ENCODE peak calls at places on chromosome 13, in eight cellular contexts. B, K, Y, G, L, V, P and O are unnamed samples.

GRCh38 chr13:113114511-113115362 is 7.9 kb upstream of the F10 start:
- DNase-seq in B (no peak), K (no peak), Y (no peak), G (no peak), L (no peak), V (peak), P (no peak), O (peak)

GRCh38 chr13:106152047-106152446 is 383.4 kb downstream of the EFNB2 start:
- DNase-seq in B (no peak), K (no peak), Y (no peak), G (no peak), L (no peak), V (no peak), P (no peak), O (no peak)

GRCh38 chr13:38159710-38160109 is 189.9 kb upstream of the UFM1 start:
- DNase-seq in B (no peak), K (no peak), Y (no peak), G (no peak), L (no peak), V (no peak), P (no peak), O (no peak)

GRCh38 chr13:24071423-24072075 is 89.0 kb upstream of the SPATA13 start:
- DNase-seq in B (peak), K (no peak), Y (no peak), G (no peak), L (no peak), V (no peak), P (no peak), O (no peak)

GRCh38 chr13:97119899-97120745 is 102.0 kb upstream of the MBNL2 start:
- DNase-seq in B (peak), K (no peak), Y (no peak), G (no peak), L (no peak), V (no peak), P (no peak), O (no peak)

GRCh38 chr13:74102691-74103090 is 31.5 kb downstream of the KLF12 start:
- DNase-seq in B (no peak), K (no peak), Y (no peak), G (no peak), L (no peak), V (no peak), P (no peak), O (no peak)

GRCh38 chr13:107025991-107026390 is 458.1 kb upstream of the ARGLU1 start:
- DNase-seq in B (peak), K (peak), Y (no peak), G (no peak), L (no peak), V (peak), P (peak), O (no peak)

GRCh38 chr13:23848639-23849282 is 40.4 kb downstream of the MIPEP start:
- DNase-seq in B (no peak), K (no peak), Y (no peak), G (no peak), L (no peak), V (no peak), P (no peak), O (no peak)

GRCh38 chr13:54232700-54233099 is 1204.1 kb downstream of the OLFM4 start:
- DNase-seq in B (no peak), K (no peak), Y (no peak), G (no peak), L (no peak), V (no peak), P (no peak), O (no peak)

GRCh38 chr13:68927387-68928026 is 1180.1 kb upstream of the ATXN8OS start:
- DNase-seq in B (peak), K (no peak), Y (peak), G (no peak), L (peak), V (no peak), P (no peak), O (no peak)

GRCh38 chr13:75153834-75154233 is 328.1 kb downstream of the TBC1D4 start:
- DNase-seq in B (peak), K (no peak), Y (no peak), G (no peak), L (no peak), V (peak), P (no peak), O (no peak)

GRCh38 chr13:102277286-102277685 is 124.6 kb downstream of the FGF14 start:
- DNase-seq in B (peak), K (peak), Y (no peak), G (no peak), L (no peak), V (no peak), P (peak), O (no peak)

GRCh38 chr13:30376426-30377311 is 45.6 kb upstream of the UBE2L5 start:
- DNase-seq in B (no peak), K (no peak), Y (no peak), G (peak), L (no peak), V (no peak), P (no peak), O (no peak)

GRCh38 chr13:97976551-97977375 is 23.3 kb downstream of the IPO5 start:
- DNase-seq in B (no peak), K (no peak), Y (peak), G (no peak), L (peak), V (no peak), P (no peak), O (peak)

GRCh38 chr13:88979465-88980180 is 1308.5 kb downstream of the SLITRK5 start:
- DNase-seq in B (no peak), K (no peak), Y (no peak), G (no peak), L (no peak), V (no peak), P (no peak), O (no peak)

GRCh38 chr13:98565726-98566577 is 11.0 kb downstream of the STK24 start:
- DNase-seq in B (no peak), K (peak), Y (no peak), G (no peak), L (no peak), V (no peak), P (peak), O (no peak)

GRCh38 chr13:90757127-90757680 is 590.3 kb upstream of the MIR17HG start:
- DNase-seq in B (peak), K (no peak), Y (no peak), G (no peak), L (no peak), V (no peak), P (no peak), O (no peak)

GRCh38 chr13:70703755-70704154 is 595.5 kb upstream of the KLHL1 start:
- DNase-seq in B (no peak), K (no peak), Y (no peak), G (no peak), L (no peak), V (no peak), P (no peak), O (no peak)

GRCh38 chr13:20492641-20493040 is 33.0 kb downstream of the CRYL1 start:
- DNase-seq in B (peak), K (no peak), Y (peak), G (peak), L (peak), V (no peak), P (no peak), O (no peak)

GRCh38 chr13:50215389-50215788 is 200.1 kb downstream of the KCNRG start:
- DNase-seq in B (no peak), K (no peak), Y (no peak), G (no peak), L (no peak), V (no peak), P (no peak), O (no peak)

GRCh38 chr13:32537580-32538233 is 888 bp downstream of the N4BP2L2 start:
- DNase-seq in B (no peak), K (peak), Y (peak), G (peak), L (peak), V (peak), P (peak), O (peak)

GRCh38 chr13:59422646-59423045 is 741.1 kb downstream of the DIAPH3 start:
- DNase-seq in B (no peak), K (no peak), Y (no peak), G (no peak), L (peak), V (no peak), P (no peak), O (no peak)

GRCh38 chr13:46392967-46393366 is 5.9 kb upstream of the RUBCNL start:
- DNase-seq in B (no peak), K (no peak), Y (no peak), G (no peak), L (no peak), V (no peak), P (no peak), O (no peak)

GRCh38 chr13:21980049-21980448 is 309.2 kb downstream of the FGF9 start:
- DNase-seq in B (no peak), K (no peak), Y (no peak), G (no peak), L (no peak), V (no peak), P (no peak), O (no peak)

GRCh38 chr13:21976159-21976558 is 305.3 kb downstream of the FGF9 start:
- DNase-seq in B (no peak), K (no peak), Y (no peak), G (no peak), L (no peak), V (no peak), P (no peak), O (no peak)

GRCh38 chr13:21984156-21984555 is 313.3 kb downstream of the FGF9 start:
- DNase-seq in B (no peak), K (no peak), Y (no peak), G (no peak), L (no peak), V (no peak), P (no peak), O (no peak)

GRCh38 chr13:21974741-21975140 is 303.9 kb downstream of the FGF9 start:
- DNase-seq in B (no peak), K (no peak), Y (no peak), G (no peak), L (no peak), V (no peak), P (no peak), O (no peak)

GRCh38 chr13:21979156-21979819 is 308.4 kb downstream of the FGF9 start:
- DNase-seq in B (no peak), K (no peak), Y (no peak), G (no peak), L (no peak), V (no peak), P (no peak), O (no peak)
- TF ChIP-seq CTCF in B (no peak), K (no peak), Y (no peak), G (no peak), L (no peak), V (no peak), P (no peak), O (no peak)

GRCh38 chr13:43159007-43159406 is 135.6 kb downstream of the DNAJC15 start:
- DNase-seq in B (peak), K (no peak), Y (no peak), G (no peak), L (no peak), V (no peak), P (no peak), O (no peak)
- TF ChIP-seq CTCF in B (peak), K (no peak), Y (no peak), G (no peak), L (peak), V (no peak), P (no peak), O (no peak)

GRCh38 chr13:95224064-95224463 is 77.2 kb downstream of the ABCC4 start:
- DNase-seq in B (no peak), K (no peak), Y (no peak), G (no peak), L (no peak), V (no peak), P (no peak), O (no peak)

GRCh38 chr13:95228130-95228529 is 73.1 kb downstream of the ABCC4 start:
- DNase-seq in B (no peak), K (no peak), Y (no peak), G (no peak), L (no peak), V (no peak), P (no peak), O (no peak)

GRCh38 chr13:95226932-95227718 is 74.1 kb downstream of the ABCC4 start:
- DNase-seq in B (no peak), K (no peak), Y (no peak), G (no peak), L (no peak), V (no peak), P (no peak), O (no peak)

GRCh38 chr13:95226051-95226450 is 75.2 kb downstream of the ABCC4 start:
- DNase-seq in B (no peak), K (no peak), Y (no peak), G (no peak), L (no peak), V (no peak), P (no peak), O (no peak)

DNA sequence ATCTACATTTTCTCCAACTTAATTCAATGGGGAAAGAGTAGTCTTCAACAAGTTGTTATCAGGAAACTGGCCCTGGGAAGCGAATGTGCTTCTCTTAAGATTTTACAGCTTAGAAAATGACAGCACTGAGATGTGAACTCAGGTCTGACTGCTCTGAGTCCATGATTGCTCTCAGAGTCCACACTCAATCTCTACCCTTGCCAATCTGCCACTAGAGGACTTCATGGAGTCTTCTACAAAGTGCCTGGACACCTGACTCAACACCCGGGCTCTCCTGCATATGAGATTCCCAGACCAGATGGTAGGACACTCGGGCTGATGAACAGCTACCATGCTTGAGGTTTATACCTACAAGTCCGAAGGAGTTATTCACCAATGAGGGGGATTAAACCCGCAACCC is 74.8 kb downstream of the ABCC4 start:
- DNase-seq in B (no peak), K (no peak), Y (no peak), G (no peak), L (no peak), V (no peak), P (no peak), O (no peak)
- TF ChIP-seq CTCF in B (no peak), K (no peak), Y (no peak), G (no peak), L (no peak), V (no peak), P (no peak), O (no peak)

GRCh38 chr13:71879129-71879535 is 12.1 kb upstream of the DACH1 start:
- DNase-seq in B (no peak), K (no peak), Y (no peak), G (no peak), L (peak), V (no peak), P (no peak), O (no peak)
- TF ChIP-seq CTCF in B (peak), K (peak), Y (peak), G (no peak), L (peak), V (peak), P (peak), O (peak)

GRCh38 chr13:79777504-79777903 is 296.5 kb downstream of the NDFIP2 start:
- DNase-seq in B (no peak), K (no peak), Y (no peak), G (no peak), L (no peak), V (no peak), P (no peak), O (no peak)

GRCh38 chr13:79779061-79779460 is 298.1 kb downstream of the NDFIP2 start:
- DNase-seq in B (no peak), K (no peak), Y (no peak), G (no peak), L (no peak), V (no peak), P (no peak), O (no peak)

GRCh38 chr13:79772811-79773210 is 291.9 kb downstream of the NDFIP2 start:
- DNase-seq in B (no peak), K (no peak), Y (no peak), G (no peak), L (no peak), V (no peak), P (no peak), O (no peak)

GRCh38 chr13:79776538-79776937 is 295.6 kb downstream of the NDFIP2 start:
- DNase-seq in B (peak), K (no peak), Y (no peak), G (no peak), L (no peak), V (no peak), P (no peak), O (no peak)

GRCh38 chr13:79775830-79776229 is 294.9 kb downstream of the NDFIP2 start:
- DNase-seq in B (peak), K (no peak), Y (peak), G (no peak), L (no peak), V (peak), P (no peak), O (no peak)
- TF ChIP-seq CTCF in B (peak), K (peak), Y (peak), G (no peak), L (peak), V (peak), P (peak), O (peak)

DNA sequence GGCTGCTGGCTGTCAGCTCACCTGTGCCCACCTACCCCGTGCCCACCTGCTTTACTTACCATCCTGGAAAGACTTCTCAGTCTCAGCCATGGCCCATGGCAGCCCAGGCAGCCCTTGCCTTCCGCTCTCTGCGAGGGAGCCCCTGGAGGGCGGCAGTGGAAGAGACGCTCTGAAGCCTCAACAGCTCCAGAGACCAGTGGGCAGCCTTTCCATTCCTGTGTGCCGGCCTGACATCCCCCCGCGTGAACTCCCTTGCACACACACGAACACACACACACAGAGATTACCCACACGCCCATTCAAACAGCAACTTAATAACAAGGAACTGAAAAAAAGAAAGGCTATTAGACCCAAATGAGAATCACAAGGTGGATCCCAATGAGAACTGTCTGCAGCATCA is 14.2 kb upstream of the RASA3 start:
- DNase-seq in B (no peak), K (no peak), Y (peak), G (no peak), L (no peak), V (no peak), P (no peak), O (no peak)
- TF ChIP-seq CTCF in B (peak), K (no peak), Y (no peak), G (no peak), L (peak), V (no peak), P (no peak), O (peak)

GRCh38 chr13:94947965-94948371 is 235.6 kb upstream of the SOX21 start:
- DNase-seq in B (no peak), K (no peak), Y (no peak), G (no peak), L (no peak), V (no peak), P (no peak), O (no peak)

GRCh38 chr13:94947392-94947791 is 235.0 kb upstream of the SOX21 start:
- DNase-seq in B (no peak), K (no peak), Y (no peak), G (no peak), L (no peak), V (no peak), P (no peak), O (no peak)

GRCh38 chr13:94952787-94953186 is 240.4 kb upstream of the SOX21 start:
- DNase-seq in B (no peak), K (no peak), Y (no peak), G (no peak), L (no peak), V (no peak), P (no peak), O (no peak)

GRCh38 chr13:94950303-94950702 is 238.0 kb upstream of the SOX21 start:
- DNase-seq in B (peak), K (no peak), Y (no peak), G (no peak), L (no peak), V (no peak), P (no peak), O (no peak)
- TF ChIP-seq CTCF in B (peak), K (no peak), Y (no peak), G (no peak), L (peak), V (no peak), P (no peak), O (no peak)

DNA sequence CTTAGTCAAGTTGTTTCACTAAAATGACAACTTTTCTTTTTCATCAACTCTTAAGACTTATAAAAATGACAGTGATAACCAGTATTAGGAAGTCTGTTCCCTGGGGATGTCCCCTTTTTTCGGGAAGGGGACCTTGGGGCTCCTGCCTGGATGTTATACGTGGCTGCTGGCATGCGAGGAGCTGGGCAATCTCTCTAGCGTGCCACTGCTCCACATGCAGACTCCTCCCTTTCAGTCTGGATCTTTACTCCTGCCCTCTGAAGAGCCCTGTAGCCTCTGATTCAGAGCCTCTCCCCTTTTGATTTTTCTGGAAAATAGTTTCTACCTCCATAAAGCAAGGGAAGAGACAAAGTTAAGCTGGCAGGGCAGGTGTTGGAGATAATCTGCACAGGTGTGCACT is 19.5 kb upstream of the GTF2F2 start:
- DNase-seq in B (no peak), K (no peak), Y (no peak), G (no peak), L (no peak), V (no peak), P (no peak), O (no peak)
- TF ChIP-seq CTCF in B (no peak), K (no peak), Y (no peak), G (no peak), L (no peak), V (no peak), P (no peak), O (no peak)

DNA sequence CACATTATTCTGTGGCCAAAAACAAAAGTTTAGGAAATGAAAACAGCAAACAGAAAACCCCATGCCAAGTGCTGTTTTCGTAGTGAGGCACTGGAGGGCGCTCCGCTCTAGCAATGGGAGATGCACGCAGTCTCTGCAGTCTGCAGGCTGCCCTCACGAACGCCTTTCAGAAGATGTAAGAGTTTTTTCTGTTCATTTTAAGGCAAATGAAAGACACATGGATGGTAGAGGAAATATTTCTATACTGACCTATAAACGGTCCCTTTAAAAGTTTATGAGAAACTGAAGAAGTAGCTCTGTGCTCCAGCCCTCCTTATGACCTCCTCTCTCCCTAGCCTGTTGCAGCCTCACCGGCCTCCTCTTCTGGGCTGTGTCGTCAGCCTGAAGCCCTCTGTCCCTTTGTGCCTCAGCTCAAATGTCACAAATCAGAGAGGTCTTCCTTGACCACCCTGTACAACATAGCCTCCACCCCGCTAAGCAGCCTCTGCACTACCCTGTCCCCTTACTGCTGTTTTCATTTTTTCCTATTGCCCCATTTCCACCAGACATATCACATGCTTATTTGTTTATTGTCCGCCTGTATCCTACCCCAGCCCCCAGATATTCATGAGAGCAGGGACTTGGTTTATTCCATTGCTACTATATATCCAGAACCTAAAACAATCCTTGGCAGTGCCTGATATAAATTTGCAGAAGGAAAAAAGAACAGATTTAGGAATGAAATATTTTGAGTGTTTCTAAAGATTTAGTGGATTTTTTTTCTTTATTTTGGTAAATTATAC is 116.4 kb downstream of the TM9SF2 start:
- DNase-seq in B (peak), K (no peak), Y (peak), G (peak), L (peak), V (peak), P (peak), O (peak)
- TF ChIP-seq CTCF in B (peak), K (peak), Y (peak), G (peak), L (peak), V (peak), P (peak), O (peak)